ENCODE peak calls at places on chromosomes 4 and X, in four cellular contexts. W is right atrium auricular region, S is GM23338, B is mucosa of descending colon. V is an unnamed sample.

GRCh38 chr4:137881641-137882040 is 349.3 kb upstream of the PCDH18 start:
- DNase-seq in W (no peak), S (no peak), B (no peak), V (no peak)

GRCh38 chr4:64497526-64497925 is 88.3 kb upstream of the TECRL start:
- DNase-seq in W (no peak), S (no peak), B (no peak), V (no peak)

GRCh38 chr4:25174674-25175073 is 14.4 kb upstream of the SEPSECS start:
- DNase-seq in W (no peak), S (no peak), B (no peak), V (no peak)

GRCh38 chr4:133154725-133155124 is 5.6 kb downstream of the PCDH10 start:
- DNase-seq in W (no peak), S (peak; percentile 43), B (no peak), V (no peak)

GRCh38 chr4:151219938-151220337 is 57.0 kb upstream of the PRSS48 start:
- DNase-seq in W (no peak), S (no peak), B (no peak), V (no peak)

GRCh38 chr4:8316251-8316771 is 46.8 kb downstream of the HTRA3 start:
- DNase-seq in W (peak; percentile 40), S (peak; percentile 33), B (no peak), V (peak; percentile 23)

GRCh38 chr4:181685911-181686310 is 557.3 kb upstream of the TENM3 start:
- DNase-seq in W (no peak), S (no peak), B (no peak), V (no peak)

GRCh38 chrX:20362268-20363002 is 95.7 kb upstream of the RPS6KA3 start:
- DNase-seq in W (no peak), S (no peak), B (no peak), V (no peak)

GRCh38 chrX:46209768-46210167 is 335.5 kb downstream of the ZNF674 start:
- DNase-seq in W (no peak), S (no peak), B (no peak), V (no peak)

GRCh38 chr4:48752256-48752655 is 27.8 kb downstream of the FRYL start:
- DNase-seq in W (no peak), S (no peak), B (no peak), V (no peak)

GRCh38 chrX:130793966-130794365 is 109.0 kb downstream of the ENOX2 start:
- DNase-seq in W (no peak), S (no peak), B (no peak), V (no peak)

GRCh38 chr4:10102193-10102980 is 14.2 kb downstream of the WDR1 start:
- DNase-seq in W (no peak), S (no peak), B (no peak), V (no peak)
- H3K4me1 ChIP-seq in W (peaks cover 100% of the 10 kb centered on the region), S (peaks cover 11% of the 10 kb centered on the region), B (peaks cover 34% of the 10 kb centered on the region), V (peaks cover 28% of the 10 kb centered on the region)

DNA sequence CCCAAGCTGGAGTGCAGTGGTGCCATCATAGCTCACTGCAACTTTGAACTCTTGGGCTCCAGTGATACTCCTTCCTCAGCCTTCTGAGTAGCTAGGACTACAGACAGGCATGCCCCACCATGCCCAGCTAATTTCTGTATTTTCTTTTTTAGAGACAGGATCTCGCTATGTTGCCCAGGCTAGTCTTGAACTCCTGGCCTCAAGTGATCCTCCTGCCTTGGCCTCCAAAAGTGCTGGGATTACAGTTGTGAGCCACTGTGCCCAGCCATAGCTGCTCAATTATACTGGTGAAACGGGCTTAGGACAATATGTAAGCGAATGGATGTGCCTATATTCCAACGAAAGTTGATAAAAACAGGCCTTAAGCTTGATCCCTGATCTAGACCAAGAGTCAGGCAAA is 13.1 kb downstream of the CASP3 start:
- DNase-seq in W (no peak), S (no peak), B (no peak), V (no peak)
- H3K36me3 ChIP-seq in W (peaks cover 44% of the 10 kb centered on the region), S (peaks cover 16% of the 10 kb centered on the region), B (peaks cover 5% of the 10 kb centered on the region), V (peaks cover 58% of the 10 kb centered on the region)

GRCh38 chr4:140237616-140238352 is 83.8 kb upstream of the MAML3 start:
- DNase-seq in W (peak; percentile 81), S (peak; percentile 89), B (peak; percentile 88), V (no peak)

GRCh38 chr4:140236649-140237160 is 82.7 kb upstream of the MAML3 start:
- DNase-seq in W (no peak), S (no peak), B (no peak), V (no peak)

GRCh38 chr4:140240237-140240636 is 86.3 kb upstream of the MAML3 start:
- DNase-seq in W (no peak), S (no peak), B (no peak), V (no peak)

GRCh38 chr4:140239311-140239710 is 85.3 kb upstream of the MAML3 start:
- DNase-seq in W (no peak), S (no peak), B (no peak), V (no peak)

GRCh38 chr4:140238353-140239041 is 84.5 kb upstream of the MAML3 start:
- DNase-seq in W (peak; percentile 92), S (peak; percentile 61), B (peak; percentile 91), V (peak; percentile 31)
- TF ChIP-seq CTCF in W (no peak), S (no peak), B (no peak), V (no peak)

DNA sequence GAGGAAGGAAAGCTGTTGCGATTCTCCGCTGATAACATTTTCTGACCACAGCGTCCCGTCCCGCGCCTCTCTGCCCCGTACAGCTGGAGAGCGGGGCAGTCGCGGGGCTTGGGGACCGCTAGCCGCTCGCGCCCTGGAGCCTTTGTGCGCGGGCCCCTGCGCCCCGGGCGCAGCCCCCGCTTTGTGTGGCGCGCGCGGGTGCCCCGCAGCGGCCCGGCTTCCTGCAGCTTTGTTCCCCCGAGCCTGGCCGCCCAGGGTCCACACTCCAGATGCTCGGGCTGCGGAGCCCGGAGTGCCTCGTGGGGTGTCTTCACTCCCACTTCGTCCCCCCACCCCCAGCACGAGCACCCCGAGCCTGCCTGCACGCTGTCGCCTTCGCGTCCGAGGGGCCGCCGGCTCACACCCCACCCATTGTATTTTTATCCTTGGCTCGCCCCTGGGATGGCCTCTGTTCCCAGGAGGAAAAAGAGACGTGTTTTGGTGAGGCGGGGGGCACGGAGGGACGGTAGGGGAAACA is 535 bp downstream of the TMEM131L start:
- DNase-seq in W (no peak), S (peak; percentile 19), B (peak; percentile 66), V (no peak)
- H3K4me1 ChIP-seq in W (peaks cover 46% of the 10 kb centered on the region), S (peaks cover 31% of the 10 kb centered on the region), B (peaks cover 32% of the 10 kb centered on the region), V (no peaks in the 10 kb centered on the region)

DNA sequence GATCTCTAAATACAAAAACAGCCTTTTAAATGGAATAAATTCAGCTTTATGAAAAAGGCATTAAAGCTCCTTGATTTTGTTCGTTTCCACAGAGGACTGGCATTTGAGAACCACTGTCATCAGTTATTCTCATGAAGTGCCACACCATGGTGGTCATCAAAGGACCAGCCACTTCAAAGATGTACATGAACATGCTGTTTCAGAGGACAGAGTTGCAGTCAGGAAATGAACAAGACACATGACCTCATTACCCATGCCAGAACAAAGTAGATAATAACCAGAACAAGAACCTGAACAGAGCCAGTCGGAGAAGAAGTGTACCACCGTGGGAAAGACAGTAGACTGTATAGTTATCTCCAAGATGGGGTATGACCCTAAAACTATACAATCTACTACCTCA is 122.7 kb upstream of the HSD17B10 start:
- DNase-seq in W (no peak), S (no peak), B (no peak), V (no peak)
- H3K36me3 ChIP-seq in W (peaks cover 76% of the 10 kb centered on the region), S (peaks cover 45% of the 10 kb centered on the region), B (no peaks in the 10 kb centered on the region), V (no peaks in the 10 kb centered on the region)

GRCh38 chr4:125526420-125526819 is 211.7 kb downstream of the FAT4 start:
- DNase-seq in W (no peak), S (no peak), B (no peak), V (no peak)
- TF ChIP-seq CTCF in W (no peak), S (no peak), B (no peak), V (no peak)

DNA sequence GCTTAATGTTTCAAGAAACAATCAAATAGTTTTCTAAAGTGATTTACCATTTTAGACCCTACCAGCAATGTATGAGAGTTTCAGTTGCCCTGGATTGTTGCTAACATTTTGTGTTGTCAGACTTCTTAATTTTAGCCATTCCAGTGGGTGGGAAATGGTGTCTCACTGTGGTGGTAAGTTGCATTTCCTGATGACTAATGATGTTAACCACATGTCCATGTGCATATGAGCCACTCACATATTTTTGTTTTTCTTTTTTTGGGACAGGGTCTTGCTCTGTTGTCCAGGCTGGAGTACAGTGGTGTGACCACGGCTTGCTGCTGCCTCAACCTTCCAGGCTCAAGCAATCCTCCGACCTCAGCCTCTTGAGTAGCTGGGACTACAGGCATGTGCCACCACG is 48.3 kb downstream of the MED28 start:
- DNase-seq in W (no peak), S (no peak), B (no peak), V (no peak)
- H3K4me1 ChIP-seq in W (no peaks in the 10 kb centered on the region), S (no peaks in the 10 kb centered on the region), B (no peaks in the 10 kb centered on the region), V (no peaks in the 10 kb centered on the region)

DNA sequence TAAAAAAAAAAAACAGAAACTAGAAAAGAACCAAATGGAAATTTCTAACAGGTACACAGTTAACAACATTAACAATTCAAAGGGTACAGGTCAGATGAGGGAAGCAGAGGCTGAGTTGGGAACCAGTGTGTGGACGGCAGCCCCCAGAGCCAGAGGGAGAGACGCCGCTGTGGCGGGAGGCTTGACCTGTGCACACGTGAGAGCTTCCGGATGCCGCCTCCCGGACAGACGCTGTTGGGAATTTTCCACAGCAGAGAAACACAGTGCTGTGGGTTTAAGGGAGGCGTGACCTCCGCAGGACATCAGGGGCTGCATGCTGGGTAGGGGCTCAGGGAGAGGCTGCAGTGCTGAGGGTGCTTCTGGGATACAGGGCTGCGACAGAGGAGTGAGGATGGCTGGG is 22.2 kb downstream of the TACC3 start:
- DNase-seq in W (no peak), S (no peak), B (no peak), V (no peak)
- H3K36me3 ChIP-seq in W (peaks cover 7% of the 10 kb centered on the region), S (peaks cover 27% of the 10 kb centered on the region), B (no peaks in the 10 kb centered on the region), V (no peaks in the 10 kb centered on the region)

DNA sequence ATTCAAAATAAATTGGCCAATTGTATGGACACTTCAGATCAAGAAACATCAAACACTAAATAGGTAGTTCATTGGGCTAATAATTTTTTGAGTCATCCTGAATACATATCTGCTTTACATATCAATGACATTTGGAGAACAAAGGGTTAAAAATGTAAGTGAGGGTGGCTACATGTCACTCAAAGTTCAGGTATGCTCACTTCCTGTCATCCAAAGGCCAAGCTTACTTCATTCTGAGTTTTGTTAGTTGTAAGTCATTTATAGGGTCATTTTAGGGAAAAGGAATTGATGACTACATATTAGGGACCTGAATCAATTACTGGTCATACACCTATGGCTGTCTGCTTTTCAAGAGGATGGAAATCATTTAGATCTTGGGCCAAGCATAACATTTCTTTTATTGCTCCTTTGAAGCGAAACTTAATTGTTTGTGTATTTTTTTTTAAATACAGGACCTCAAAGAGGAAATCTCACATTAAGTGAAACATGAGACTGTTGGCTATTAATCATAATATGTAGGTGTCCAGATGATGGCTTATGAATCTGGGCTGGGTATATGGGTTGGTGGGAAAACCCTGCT is 119.2 kb upstream of the LEF1 start:
- DNase-seq in W (no peak), S (no peak), B (no peak), V (no peak)
- TF ChIP-seq CTCF in W (no peak), S (no peak), B (no peak), V (no peak)

V was measured in Peyer's patch.